ENCODE peak calls at places on chromosomes 16 and 17, in five cellular contexts. D, X, W, B and P are unnamed samples.

GRCh38 chr16:19884611-19885455 is at the start of gene GPRC5B:
- DNase-seq in B (no peak), X (peak), W (peak), D (no peak), P (peak)

GRCh38 chr16:55280622-55281021 is 43.4 kb upstream of the IRX6 start:
- DNase-seq in B (no peak), W (peak), D (no peak), X (no peak), P (no peak)

GRCh38 chr17:66627985-66628384 is 206.9 kb upstream of the CACNG5 start:
- DNase-seq in D (no peak), W (peak), B (no peak), X (no peak), P (no peak)

GRCh38 chr16:48499822-48500440 is 110.0 kb downstream of the N4BP1 start:
- DNase-seq in W (peak), B (no peak), X (no peak), D (no peak), P (peak)

GRCh38 chr16:1398826-1399581 is 15.5 kb downstream of the UNKL start:
- DNase-seq in D (no peak), B (no peak), X (no peak), W (peak), P (no peak)

GRCh38 chr17:28612936-28613872 is 781 bp downstream of the RSKR start:
- DNase-seq in D (no peak), X (peak), W (peak), B (no peak), P (peak)

GRCh38 chr16:66344533-66345145 is 21.9 kb upstream of the CDH5 start:
- DNase-seq in X (peak), D (no peak), B (no peak), W (no peak), P (peak)

GRCh38 chr17:16381496-16381820 is 567 bp downstream of the UBB start:
- DNase-seq in D (no peak), W (no peak), B (no peak), X (no peak), P (peak)

GRCh38 chr17:34242553-34242952 is 12.5 kb upstream of the CCL2 start:
- DNase-seq in B (no peak), D (no peak), X (no peak), W (no peak), P (no peak)

GRCh38 chr17:31838641-31839225 is 20.3 kb downstream of the COPRS start:
- DNase-seq in B (no peak), X (no peak), D (no peak), W (no peak), P (peak)

DNA sequence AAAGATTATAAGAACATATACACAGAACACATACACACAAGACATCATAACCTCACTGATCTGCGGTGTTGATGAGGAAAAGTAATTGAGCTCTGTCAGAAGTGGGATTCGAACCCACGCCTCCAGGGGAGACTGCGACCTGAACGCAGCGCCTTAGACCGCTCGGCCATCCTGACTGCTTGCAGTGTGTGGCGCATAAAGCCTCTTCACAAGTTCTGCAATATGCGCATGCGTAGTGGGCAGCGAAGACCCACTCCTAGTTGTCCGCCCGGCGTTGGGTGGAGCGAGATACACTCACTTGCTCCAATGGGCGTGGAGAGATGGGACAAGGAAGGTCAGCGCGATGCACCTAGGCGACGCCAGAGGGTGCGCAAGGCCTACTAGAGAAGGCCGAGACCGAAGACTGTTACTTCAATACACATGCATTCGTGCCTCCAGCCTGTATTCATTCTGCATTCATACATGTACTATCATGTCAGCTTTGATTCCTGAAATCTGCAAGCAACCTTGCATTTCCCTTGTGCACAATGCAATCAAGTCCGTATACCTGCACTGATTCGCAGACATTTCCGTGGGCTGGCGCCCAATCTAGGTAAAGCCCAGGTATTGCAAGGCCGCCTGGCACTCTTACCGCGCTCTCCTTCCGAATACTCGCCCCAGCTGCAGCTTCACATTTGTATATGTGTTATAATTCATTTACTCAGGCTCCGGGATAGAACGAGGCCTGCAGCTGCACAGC is 16.1 kb upstream of the PLLP start:
- DNase-seq in W (peak), B (peak), D (peak), X (peak), P (peak)
- H3K9ac ChIP-seq in W (peak), B (no peak), D (no peak), X (peak), P (no peak)

GRCh38 chr16:52469091-52469490 is 77.9 kb downstream of the TOX3 start:
- DNase-seq in X (no peak), D (no peak), B (no peak), W (no peak), P (no peak)

GRCh38 chr16:52463904-52464303 is 83.0 kb downstream of the TOX3 start:
- DNase-seq in B (no peak), D (no peak), W (no peak), X (no peak), P (no peak)

GRCh38 chr16:52467753-52468152 is 79.2 kb downstream of the TOX3 start:
- DNase-seq in B (no peak), D (no peak), X (no peak), W (no peak), P (no peak)

GRCh38 chr16:52469775-52470174 is 77.2 kb downstream of the TOX3 start:
- DNase-seq in W (no peak), D (no peak), B (no peak), X (no peak), P (no peak)

DNA sequence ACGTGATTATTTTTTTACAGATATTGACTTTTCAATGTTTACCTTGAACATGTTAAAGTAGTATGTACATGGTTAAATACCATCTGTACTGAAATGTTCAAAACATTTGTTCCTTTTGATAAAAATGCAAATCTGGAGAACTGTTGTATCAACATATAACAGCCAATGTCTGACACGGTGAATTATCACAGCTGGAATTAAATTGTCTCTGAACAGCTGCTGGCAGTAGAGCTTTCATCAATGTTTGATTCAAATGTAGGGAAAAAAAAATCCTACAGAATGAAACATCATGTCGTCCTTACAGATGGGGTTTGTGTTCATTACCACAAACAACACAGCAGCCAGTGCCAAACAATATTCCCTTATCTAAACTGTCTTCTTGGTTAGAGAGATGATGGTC is 79.9 kb downstream of the TOX3 start:
- DNase-seq in B (no peak), D (no peak), X (no peak), W (no peak), P (no peak)
- TF ChIP-seq RAD21 in B (no peak), D (no peak), X (no peak), W (no peak), P (no peak)

DNA sequence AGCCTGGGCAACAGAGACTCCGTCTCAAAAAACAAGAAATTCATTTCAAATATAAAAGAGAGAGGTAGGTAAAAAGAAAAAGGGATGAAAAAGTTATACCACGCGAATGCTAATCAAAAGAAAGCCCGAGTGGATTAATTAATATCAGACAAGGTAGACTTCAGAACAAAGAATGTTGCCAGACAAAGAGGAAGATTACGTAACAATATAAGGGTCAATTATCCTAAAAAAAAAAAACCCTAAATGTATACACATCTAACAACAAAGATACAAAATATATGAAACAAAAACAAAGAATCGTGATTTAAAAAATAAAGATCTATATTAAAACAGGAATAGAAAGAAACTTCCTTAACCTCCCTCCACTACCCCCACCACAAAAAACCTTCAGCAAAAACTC is 44.1 kb downstream of the CCDC57 start:
- DNase-seq in W (no peak), B (no peak), X (no peak), D (no peak), P (no peak)
- H3K9ac ChIP-seq in W (no peak), B (no peak), X (no peak), D (no peak), P (no peak)

GRCh38 chr16:3026609-3027487 is 3.0 kb downstream of the THOC6 start:
- DNase-seq in X (no peak), B (no peak), W (no peak), D (no peak), P (no peak)

GRCh38 chr16:3028716-3029319 is 5.0 kb downstream of the THOC6 start:
- DNase-seq in W (no peak), D (no peak), B (no peak), X (no peak), P (no peak)

GRCh38 chr16:3029499-3030127 is 5.8 kb downstream of the THOC6 start:
- DNase-seq in D (no peak), B (no peak), W (peak), X (peak), P (peak)

GRCh38 chr16:3027488-3027795 is 3.6 kb downstream of the THOC6 start:
- DNase-seq in B (no peak), D (no peak), W (no peak), X (no peak), P (no peak)

DNA sequence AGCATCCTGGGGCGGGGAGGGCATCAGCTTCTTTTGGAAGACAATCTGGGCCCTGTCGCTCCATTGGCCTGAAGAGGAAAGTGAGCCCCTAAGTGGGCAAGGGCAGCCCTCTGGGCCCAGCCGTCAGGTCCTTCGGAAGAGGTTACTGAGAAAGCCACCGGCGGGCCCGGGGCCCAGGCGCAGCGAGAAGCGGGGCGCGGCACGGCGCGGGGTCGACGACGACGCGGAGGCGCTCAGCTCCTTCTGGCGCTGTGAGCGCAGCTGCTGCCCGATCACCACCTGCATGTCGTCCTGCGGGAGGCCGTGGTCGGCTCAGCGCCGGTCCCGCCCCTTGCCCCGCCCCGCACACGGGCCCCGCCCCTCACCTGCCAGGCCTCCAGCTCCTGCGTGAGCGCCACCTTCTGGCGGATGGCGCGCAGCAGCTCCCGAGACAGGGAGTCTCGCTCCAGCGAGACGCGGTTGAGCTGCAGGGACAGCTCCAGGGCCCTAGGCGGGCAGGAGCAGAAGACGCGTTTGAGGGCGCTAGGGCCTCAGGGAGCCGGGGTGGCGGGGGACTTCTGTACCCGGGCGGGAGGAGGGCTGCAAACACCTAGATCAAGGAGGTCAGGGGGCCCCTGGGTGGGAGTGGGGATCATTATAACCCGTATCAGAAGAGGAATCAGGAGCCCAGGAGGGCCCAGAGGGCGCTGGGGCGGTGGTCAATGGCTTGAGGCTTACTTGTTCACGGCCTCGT is 4.3 kb downstream of the THOC6 start:
- DNase-seq in W (peak), X (peak), D (peak), B (peak), P (peak)
- TF ChIP-seq RAD21 in W (peak), X (peak), D (peak), B (no peak), P (peak)

DNA sequence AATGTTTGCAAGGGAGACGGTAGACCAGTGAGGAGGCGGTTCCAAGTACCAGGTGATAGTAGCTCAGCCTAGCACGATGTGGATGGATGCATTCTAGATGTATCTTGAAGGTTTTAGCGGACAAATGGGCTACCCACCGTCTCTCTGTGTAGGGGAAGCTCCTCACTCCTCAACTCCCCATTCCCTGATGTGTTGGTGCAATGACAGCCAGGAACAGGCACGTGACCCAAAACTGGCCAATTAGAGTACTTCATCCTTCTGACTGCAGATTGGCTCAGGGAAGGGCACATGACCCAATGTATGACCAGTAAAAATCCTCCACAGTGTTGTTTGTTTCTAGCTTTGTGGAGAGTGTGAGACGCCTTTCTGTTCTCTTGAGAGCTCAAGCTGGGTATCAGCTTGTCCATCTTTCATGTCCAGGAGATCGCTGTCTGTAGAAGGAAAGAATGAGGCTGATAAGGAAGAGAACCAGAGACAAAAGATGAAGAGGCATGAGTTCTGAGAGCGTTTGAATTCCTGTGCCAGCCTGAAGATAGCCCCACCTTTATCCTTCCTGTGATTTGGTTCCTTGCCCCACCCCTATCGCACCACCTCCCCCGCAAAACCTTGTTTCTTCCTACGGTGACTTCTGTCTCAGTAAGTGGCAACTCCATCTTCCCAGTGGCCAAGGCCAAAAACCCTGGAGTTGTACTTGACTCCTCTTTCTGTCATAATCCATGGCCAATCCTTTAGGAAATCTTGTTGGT is 2.3 kb upstream of the BORCS6 start:
- DNase-seq in X (peak), D (no peak), B (no peak), W (peak), P (peak)
- H3K9ac ChIP-seq in X (peak), D (peak), B (peak), W (peak), P (peak)

DNA sequence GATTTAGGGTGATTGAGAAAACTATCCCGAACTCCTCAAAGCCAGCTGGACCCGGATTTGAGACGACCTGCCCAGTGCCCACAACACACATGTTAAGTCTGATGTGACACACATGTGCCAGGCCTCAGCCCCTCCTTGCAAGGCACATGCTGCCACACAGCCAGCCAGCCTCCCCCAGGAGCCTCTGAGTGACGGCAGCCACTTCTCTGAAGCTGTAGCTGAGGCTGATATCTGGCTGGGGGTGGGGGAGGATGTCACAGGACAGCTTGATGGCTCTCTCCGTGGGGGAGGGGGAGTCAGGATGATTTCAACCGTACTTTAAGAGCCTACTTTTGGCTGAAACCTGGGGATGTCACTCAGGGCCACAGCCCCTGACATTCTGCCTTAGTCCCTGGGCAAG is 40.9 kb downstream of the SRCIN1 start:
- DNase-seq in B (no peak), D (no peak), X (peak), W (peak), P (no peak)
- TF ChIP-seq RAD21 in B (no peak), D (no peak), X (no peak), W (no peak), P (no peak)

GRCh38 chr17:4560837-4561241 is 462 bp upstream of the GGT6 start:
- DNase-seq in B (no peak), W (no peak), X (no peak), D (no peak), P (no peak)

GRCh38 chr17:4559851-4560820 is at the start of gene GGT6:
- DNase-seq in D (no peak), W (no peak), X (no peak), B (no peak), P (no peak)

GRCh38 chr17:4566785-4567184 is 6.4 kb upstream of the GGT6 start:
- DNase-seq in B (peak), W (peak), D (no peak), X (peak), P (peak)

GRCh38 chr17:4562000-4562969 is 1.9 kb upstream of the GGT6 start:
- DNase-seq in D (no peak), B (no peak), W (no peak), X (no peak), P (no peak)

GRCh38 chr17:4565209-4566141 is 5.1 kb upstream of the GGT6 start:
- DNase-seq in B (peak), W (peak), X (peak), D (no peak), P (peak)
- H3K9ac ChIP-seq in B (no peak), W (no peak), X (no peak), D (no peak), P (no peak)

GRCh38 chr17:57296231-57296630 is 39.9 kb downstream of the MSI2 start:
- DNase-seq in W (no peak), B (no peak), X (no peak), D (no peak), P (no peak)

GRCh38 chr17:57293077-57293476 is 36.8 kb downstream of the MSI2 start:
- DNase-seq in W (no peak), D (no peak), B (peak), X (no peak), P (no peak)

GRCh38 chr17:57294629-57295501 is 38.5 kb downstream of the MSI2 start:
- DNase-seq in W (peak), X (peak), B (peak), D (no peak), P (peak)

GRCh38 chr17:57294075-57294474 is 37.8 kb downstream of the MSI2 start:
- DNase-seq in D (no peak), X (no peak), W (no peak), B (no peak), P (no peak)

GRCh38 chr17:57295526-57296023 is 39.3 kb downstream of the MSI2 start:
- DNase-seq in X (no peak), B (peak), W (no peak), D (no peak), P (peak)
- TF ChIP-seq RAD21 in X (no peak), B (no peak), W (no peak), D (no peak), P (no peak)